ENCODE peak calls at places on chromosomes 5 and 9, in five cellular contexts. G is stromal cell of bone marrow, L is HT-29, S is fibroblast of mammary gland, Z is nucleus accumbens. B is an unnamed sample.
A peak's percentile ranks its signal among the peaks of the same experiment; 100 is the strongest.

GRCh38 chr9:6272229-6272597 is 56.0 kb upstream of the TPD52L3 start:
- DNase-seq in G (peak; percentile 77), L (no peak), S (peak; percentile 94), Z (no peak), B (no peak)

GRCh38 chr9:121674952-121675351 is 23.5 kb downstream of the DAB2IP start:
- DNase-seq in G (no peak), L (no peak), S (peak; percentile 65), Z (no peak), B (no peak)

GRCh38 chr9:89661956-89662717 is 57.3 kb downstream of the GADD45G start:
- DNase-seq in G (peak; percentile 29), L (peak; percentile 97), S (peak; percentile 90), Z (peak; percentile 90), B (peak; percentile 94)

GRCh38 chr5:149438711-149439132 is 59.6 kb upstream of the IL17B start:
- DNase-seq in G (no peak), L (no peak), S (no peak), Z (no peak), B (no peak)

GRCh38 chr9:94289691-94290090 is 30.6 kb downstream of the ZNF169 start:
- DNase-seq in G (peak; percentile 12), L (no peak), S (no peak), Z (no peak), B (no peak)

GRCh38 chr5:135821061-135821781 is 13.2 kb upstream of the SLC25A48 start:
- DNase-seq in G (no peak), L (no peak), S (no peak), Z (no peak), B (no peak)

GRCh38 chr5:62714246-62714645 is 135.6 kb downstream of the LRRC70 start:
- DNase-seq in G (no peak), L (no peak), S (no peak), Z (no peak), B (no peak)

GRCh38 chr9:69571032-69571431 is 101.1 kb downstream of the APBA1 start:
- DNase-seq in G (no peak), L (no peak), S (no peak), Z (no peak), B (no peak)

GRCh38 chr5:178672635-178673034 is 45.8 kb upstream of the CLK4 start:
- DNase-seq in G (no peak), L (no peak), S (no peak), Z (no peak), B (no peak)

GRCh38 chr5:87156631-87157030 is 111.1 kb upstream of the RASA1 start:
- DNase-seq in G (no peak), L (peak; percentile 35), S (peak; percentile 14), Z (no peak), B (no peak)

GRCh38 chr9:129355641-129356040 is 177.6 kb upstream of the IER5L start:
- DNase-seq in G (no peak), L (no peak), S (no peak), Z (no peak), B (no peak)

GRCh38 chr9:75648021-75648420 is 242.5 kb upstream of the PCSK5 start:
- DNase-seq in G (no peak), L (no peak), S (no peak), Z (no peak), B (no peak)

GRCh38 chr5:103434057-103434456 is 128.5 kb downstream of the NUDT12 start:
- DNase-seq in G (no peak), L (peak; percentile 8), S (no peak), Z (no peak), B (no peak)

GRCh38 chr5:161846731-161847130 is 1.2 kb upstream of the GABRA1 start:
- DNase-seq in G (no peak), L (no peak), S (no peak), Z (no peak), B (no peak)

GRCh38 chr5:127997131-127997775 is 86.3 kb upstream of the SLC12A2 start:
- DNase-seq in G (no peak), L (no peak), S (no peak), Z (no peak), B (no peak)

GRCh38 chr5:173498871-173499470 is 117.5 kb downstream of the BOD1 start:
- DNase-seq in G (no peak), L (no peak), S (no peak), Z (no peak), B (no peak)

GRCh38 chr5:151096001-151096373 is 15.2 kb upstream of the TNIP1 start:
- DNase-seq in G (no peak), L (no peak), S (no peak), Z (no peak), B (no peak)

GRCh38 chr5:147578228-147579024 is 68.6 kb upstream of the DPYSL3 start:
- DNase-seq in G (peak; percentile 30), L (peak; percentile 42), S (peak; percentile 71), Z (no peak), B (no peak)

GRCh38 chr9:95515272-95516113 is 1.3 kb downstream of the PTCH1 start:
- DNase-seq in G (no peak), L (no peak), S (no peak), Z (no peak), B (no peak)

GRCh38 chr9:116437411-116438370 is 249.4 kb upstream of the TRIM32 start:
- DNase-seq in G (no peak), L (no peak), S (no peak), Z (no peak), B (no peak)

GRCh38 chr5:6875376-6875775 is 162.1 kb downstream of the TENT4A start:
- DNase-seq in G (no peak), L (peak; percentile 26), S (no peak), Z (no peak), B (no peak)

GRCh38 chr9:106482733-106483132 is 380.2 kb upstream of the ZNF462 start:
- DNase-seq in G (no peak), L (no peak), S (peak; percentile 26), Z (no peak), B (no peak)

GRCh38 chr9:125418404-125418803 is 156.8 kb downstream of the GAPVD1 start:
- DNase-seq in G (no peak), L (no peak), S (no peak), Z (no peak), B (no peak)

GRCh38 chr9:18343799-18344198 is 130.2 kb upstream of the ADAMTSL1 start:
- DNase-seq in G (peak; percentile 55), L (no peak), S (peak; percentile 70), Z (no peak), B (no peak)

GRCh38 chr9:76465442-76466298 is 6.7 kb downstream of the GCNT1 start:
- DNase-seq in G (no peak), L (no peak), S (peak; percentile 21), Z (no peak), B (no peak)

GRCh38 chr9:5629312-5630037 is 568 bp downstream of the RIC1 start:
- DNase-seq in G (peak; percentile 27), L (peak; percentile 34), S (peak; percentile 29), Z (peak; percentile 68), B (no peak)

GRCh38 chr5:80251636-80252035 is 4.2 kb downstream of the SERINC5 start:
- DNase-seq in G (peak; percentile 72), L (no peak), S (no peak), Z (no peak), B (no peak)

GRCh38 chr5:73303139-73304079 is 130.4 kb downstream of the TMEM174 start:
- DNase-seq in G (no peak), L (no peak), S (no peak), Z (no peak), B (no peak)

GRCh38 chr9:93082841-93083411 is 13.1 kb upstream of the CARD19 start:
- DNase-seq in G (no peak), L (no peak), S (no peak), Z (no peak), B (no peak)

GRCh38 chr5:82480331-82480730 is 202.2 kb upstream of the RPS23 start:
- DNase-seq in G (peak; percentile 14), L (no peak), S (no peak), Z (no peak), B (no peak)

GRCh38 chr5:131264453-131265200 is 774 bp downstream of the CDC42SE2 start:
- DNase-seq in G (no peak), L (peak; percentile 60), S (no peak), Z (peak; percentile 48), B (peak; percentile 21)

GRCh38 chr5:138491669-138492551 is 26.6 kb downstream of the EGR1 start:
- DNase-seq in G (peak; percentile 89), L (peak; percentile 57), S (peak; percentile 84), Z (peak; percentile 79), B (peak; percentile 92)

GRCh38 chr9:116978155-116978554 is 291.1 kb downstream of the TRIM32 start:
- DNase-seq in G (peak; percentile 11), L (peak; percentile 45), S (no peak), Z (no peak), B (no peak)

GRCh38 chr9:972512-973294 is 3.8 kb upstream of the DMRT3 start:
- DNase-seq in G (no peak), L (no peak), S (no peak), Z (no peak), B (no peak)

GRCh38 chr5:147822686-147823491 is 8.6 kb downstream of the SPINK1 start:
- DNase-seq in G (peak; percentile 33), L (peak; percentile 76), S (peak; percentile 70), Z (no peak), B (peak; percentile 75)

GRCh38 chr5:55159763-55160492 is at the start of gene GPX8:
- DNase-seq in G (peak; percentile 79), L (peak; percentile 68), S (peak; percentile 91), Z (no peak), B (no peak)

GRCh38 chr5:54772232-54773168 is 212.9 kb downstream of the ESM1 start:
- DNase-seq in G (no peak), L (no peak), S (no peak), Z (no peak), B (no peak)

GRCh38 chr9:105064248-105065118 is 136.5 kb upstream of the ABCA1 start:
- DNase-seq in G (peak; percentile 93), L (peak; percentile 86), S (peak; percentile 96), Z (peak; percentile 73), B (peak; percentile 36)

B was measured in caudate nucleus.